ENCODE peak calls at places on chromosome 6, in seven cellular contexts. Z is cardiac muscle cell; G is body of pancreas; R is hepatocyte; Y is CD8-positive, alpha-beta memory T cell; V is mammary epithelial cell; A is CD8-positive, alpha-beta T cell. I is an unnamed sample. For H3K4me1, the result is how much of the 10 kb centered on the place peaks cover.

GRCh38 chr6:103910018-103910417 is 949.7 kb downstream of the HACE1 start:
- DNase-seq in V (no peak), R (no peak), Y (no peak), Z (no peak), A (no peak), G (no peak), I (no peak)

GRCh38 chr6:2765896-2766766 is 938 bp downstream of the WRNIP1 start:
- DNase-seq in Y (peak), R (peak), G (peak), A (peak), Z (peak), V (peak), I (peak)

GRCh38 chr6:129138739-129139405 is 255.9 kb downstream of the LAMA2 start:
- DNase-seq in Z (no peak), R (no peak), V (no peak), Y (no peak), A (no peak), G (no peak), I (no peak)

GRCh38 chr6:158038291-158039177 is 56.9 kb downstream of the SYNJ2 start:
- DNase-seq in Y (peak), V (no peak), Z (no peak), G (no peak), A (no peak), R (peak), I (no peak)

GRCh38 chr6:67252663-67253062 is 1382.4 kb upstream of the ADGRB3 start:
- DNase-seq in A (no peak), R (no peak), V (no peak), Y (no peak), G (no peak), Z (peak), I (peak)

GRCh38 chr6:16318538-16318937 is 80.2 kb downstream of the GMPR start:
- DNase-seq in G (no peak), R (no peak), V (peak), Z (peak), Y (no peak), A (peak), I (no peak)

GRCh38 chr6:43541774-43542471 is 25.0 kb downstream of the POLR1C start:
- DNase-seq in Y (no peak), G (no peak), A (no peak), V (no peak), R (no peak), Z (no peak), I (no peak)

GRCh38 chr6:87366428-87366827 is 21.8 kb downstream of the C6orf163 start:
- DNase-seq in Z (no peak), R (no peak), G (no peak), V (peak), A (no peak), Y (no peak), I (no peak)

GRCh38 chr6:20569000-20569610 is 34.8 kb downstream of the CDKAL1 start:
- DNase-seq in V (peak), G (no peak), Y (no peak), Z (no peak), A (no peak), R (no peak), I (peak)

GRCh38 chr6:42304313-42304712 is 86.7 kb upstream of the MRPS10 start:
- DNase-seq in A (no peak), G (no peak), Y (no peak), R (no peak), V (no peak), Z (no peak), I (no peak)

GRCh38 chr6:3825851-3826581 is 23.2 kb upstream of the FAM50B start:
- DNase-seq in R (peak), Z (peak), V (peak), Y (no peak), A (no peak), G (peak), I (peak)

GRCh38 chr6:99241905-99242534 is 107.5 kb downstream of the FAXC start:
- DNase-seq in R (peak), Z (peak), A (no peak), Y (no peak), G (peak), V (peak), I (peak)

GRCh38 chr6:170206317-170206621 is 84.6 kb downstream of the DLL1 start:
- DNase-seq in R (no peak), V (no peak), G (no peak), Y (peak), A (peak), Z (no peak), I (no peak)

GRCh38 chr6:95292011-95292410 is 285.3 kb upstream of the MANEA start:
- DNase-seq in V (no peak), R (no peak), G (no peak), Y (no peak), A (no peak), Z (no peak), I (no peak)

GRCh38 chr6:37433657-37434271 is 743 bp downstream of the CMTR1 start:
- DNase-seq in Y (peak), A (no peak), Z (peak), R (peak), V (peak), G (peak), I (peak)

GRCh38 chr6:125003070-125003469 is 40.8 kb downstream of the RNF217 start:
- DNase-seq in R (no peak), G (no peak), Y (no peak), A (no peak), V (no peak), Z (no peak), I (no peak)

GRCh38 chr6:13903399-13903798 is 21.4 kb upstream of the RNF182 start:
- DNase-seq in V (no peak), A (no peak), Y (no peak), Z (no peak), G (no peak), R (no peak), I (no peak)

GRCh38 chr6:154471609-154472362 is 38.7 kb downstream of the CNKSR3 start:
- DNase-seq in R (no peak), V (peak), G (no peak), Z (no peak), Y (no peak), A (no peak), I (no peak)

GRCh38 chr6:39197521-39198500 is 31.5 kb downstream of the KCNK5 start:
- DNase-seq in Y (no peak), V (no peak), A (no peak), R (no peak), G (no peak), Z (no peak), I (no peak)

GRCh38 chr6:136784271-136784664 is 8.0 kb downstream of the MAP3K5 start:
- DNase-seq in A (no peak), R (no peak), G (no peak), V (no peak), Y (no peak), Z (no peak), I (no peak)

GRCh38 chr6:136784910-136785746 is 7.1 kb downstream of the MAP3K5 start:
- DNase-seq in A (no peak), Y (peak), Z (peak), R (no peak), G (peak), V (no peak), I (peak)

GRCh38 chr6:136782021-136782770 is 10.1 kb downstream of the MAP3K5 start:
- DNase-seq in Z (peak), R (no peak), V (peak), A (no peak), G (no peak), Y (no peak), I (no peak)

GRCh38 chr6:136783021-136783420 is 9.3 kb downstream of the MAP3K5 start:
- DNase-seq in Y (no peak), G (no peak), A (no peak), Z (no peak), R (no peak), V (no peak), I (no peak)

DNA sequence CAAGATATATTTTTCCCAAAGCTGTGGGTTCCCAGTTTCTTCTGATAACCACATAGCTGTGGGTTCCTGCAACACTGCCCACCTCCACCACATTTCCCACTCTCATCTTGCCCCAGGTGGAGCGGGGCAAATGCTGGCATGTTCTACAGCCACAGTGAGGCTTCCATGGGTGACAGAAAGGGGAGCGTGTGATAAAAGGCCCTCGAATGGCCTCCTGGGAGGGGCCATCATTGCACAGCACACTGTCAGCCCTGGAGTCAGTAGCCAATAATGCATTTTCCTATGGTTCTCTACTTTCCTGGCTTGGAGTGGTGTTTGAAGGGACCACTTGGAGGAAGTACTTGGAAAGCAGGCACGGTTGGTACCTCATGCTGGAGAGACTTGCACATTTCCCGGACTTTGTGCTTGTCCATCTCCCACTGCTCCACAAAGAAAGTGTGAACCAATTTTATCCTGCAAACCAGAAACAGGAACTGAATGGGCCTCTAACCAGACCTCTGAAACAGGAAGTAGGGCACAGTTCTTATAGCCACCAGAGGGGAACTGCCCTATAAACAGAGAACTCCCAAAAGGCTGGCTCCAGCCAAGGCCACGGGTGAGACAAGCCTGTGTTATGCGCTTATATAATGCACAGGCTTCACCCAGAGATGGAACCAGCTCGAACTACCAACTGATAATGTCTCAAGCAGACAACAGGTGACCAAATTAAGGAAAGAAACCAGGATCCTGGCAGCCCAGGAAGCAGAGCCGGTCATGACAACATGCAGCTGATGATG is 8.6 kb downstream of the MAP3K5 start:
- DNase-seq in Z (no peak), V (no peak), G (peak), R (no peak), A (no peak), Y (no peak), I (no peak)
- H3K4me1 ChIP-seq in Z (under half), V (under half), G (half or more), R (under half), A (half or more), Y (half or more), I (under half)

GRCh38 chr6:77462359-77463307 is 658 bp downstream of the HTR1B start:
- DNase-seq in V (no peak), A (no peak), Z (peak), G (peak), R (peak), Y (no peak), I (no peak)

GRCh38 chr6:77461796-77462195 is 1.5 kb downstream of the HTR1B start:
- DNase-seq in R (no peak), Y (no peak), Z (no peak), G (no peak), A (no peak), V (no peak), I (no peak)

GRCh38 chr6:77466055-77467028 is 3.1 kb upstream of the HTR1B start:
- DNase-seq in V (peak), G (peak), Y (no peak), R (peak), A (no peak), Z (peak), I (peak)

GRCh38 chr6:77463881-77464867 is 883 bp upstream of the HTR1B start:
- DNase-seq in A (no peak), Z (no peak), Y (no peak), G (no peak), R (peak), V (no peak), I (no peak)

GRCh38 chr6:77463308-77463880 is at the start of gene HTR1B:
- DNase-seq in R (peak), Z (peak), Y (no peak), A (no peak), V (peak), G (peak), I (no peak)
- H3K27ac ChIP-seq in R (no peak), Z (no peak), Y (no peak), A (no peak), V (no peak), G (no peak), I (no peak)

GRCh38 chr6:4931530-4932505 is 72.0 kb downstream of the RPP40 start:
- DNase-seq in R (peak), A (no peak), V (peak), Y (no peak), Z (peak), G (no peak), I (no peak)
- H3K4me1 ChIP-seq in R (under half), A (under half), V (under half), Y (under half), Z (under half), G (under half), I (half or more)

DNA sequence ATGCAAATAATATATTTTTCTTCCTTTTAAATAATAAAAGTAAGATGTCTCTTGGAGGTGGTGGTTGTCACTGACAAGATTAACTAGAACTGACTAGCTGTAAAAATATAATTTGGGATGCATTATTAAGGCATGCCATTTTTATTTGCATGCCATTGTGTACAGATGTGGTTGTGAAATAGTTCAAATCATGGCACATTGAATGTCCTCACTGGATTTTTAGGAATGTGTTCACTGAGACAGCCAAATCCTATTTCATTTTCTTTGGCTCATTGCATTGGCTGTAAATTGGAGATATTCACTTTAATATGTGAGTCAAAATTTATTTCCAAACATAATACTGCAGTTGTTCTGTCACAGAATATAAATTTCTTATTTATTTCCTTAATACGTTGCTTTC is 62.3 kb downstream of the ESR1 start:
- DNase-seq in V (no peak), Z (peak), Y (no peak), A (no peak), R (no peak), G (no peak), I (no peak)
- H3K27ac ChIP-seq in V (no peak), Z (no peak), Y (no peak), A (no peak), R (no peak), G (no peak), I (no peak)

GRCh38 chr6:107988570-107988969 is 30.6 kb upstream of the SEC63 start:
- DNase-seq in R (no peak), Z (no peak), Y (no peak), V (no peak), A (no peak), G (no peak), I (no peak)
- H3K4me1 ChIP-seq in R (under half), Z (under half), Y (under half), V (under half), A (under half), G (under half), I (under half)